ENCODE peak calls at places on chromosomes 16 and 17, in nine cellular contexts. N is NCI-H146; B is T-helper 22 cell; E is amygdala; Y is EL; X is CD4-positive, alpha-beta T cell; F is cardiac muscle cell; D is activated CD4-positive, alpha-beta memory T cell treated with anti-CD3 and anti-CD28 coated beads, Interleukin-2, amount 10 ng/mL, durations not matched to agents 7 days and 5 days; K is transverse colon. Z is an unnamed sample.

GRCh38 chr16:65773319-65773874 is 593.1 kb upstream of the CDH5 start:
- DNase-seq in N (no peak), Y (no peak), B (no peak), E (no peak), D (no peak), X (no peak), K (no peak), F (peak), Z (no peak)

GRCh38 chr17:29593546-29594440 is 861 bp downstream of the ANKRD13B start:
- DNase-seq in F (peak), X (no peak), K (peak), Y (peak), E (no peak), N (peak), B (no peak), D (no peak), Z (peak)

GRCh38 chr17:63880706-63881105 is 1.0 kb downstream of the GH2 start:
- DNase-seq in E (no peak), X (no peak), N (no peak), K (no peak), F (no peak), Y (no peak), B (no peak), D (no peak), Z (no peak)

GRCh38 chr17:34902761-34903325 is 58.4 kb downstream of the CCT6B start:
- DNase-seq in D (no peak), F (no peak), B (no peak), Y (no peak), K (no peak), X (no peak), E (no peak), N (no peak), Z (peak)

GRCh38 chr17:57260325-57261083 is 4.2 kb downstream of the MSI2 start:
- DNase-seq in D (no peak), Y (no peak), F (no peak), X (no peak), B (no peak), N (no peak), E (no peak), K (no peak), Z (peak)

GRCh38 chr16:12574721-12575120 is 229.0 kb downstream of the CPPED1 start:
- DNase-seq in N (no peak), D (no peak), K (no peak), Y (no peak), F (no peak), B (no peak), E (no peak), X (no peak), Z (no peak)

GRCh38 chr17:79714129-79714528 is 16.6 kb upstream of the ENPP7 start:
- DNase-seq in E (no peak), D (no peak), K (no peak), N (no peak), B (no peak), F (no peak), Y (no peak), X (no peak), Z (no peak)

GRCh38 chr16:24988137-24988535 is 27.0 kb downstream of the ARHGAP17 start:
- DNase-seq in N (no peak), F (no peak), B (no peak), Y (peak), X (no peak), K (no peak), E (no peak), D (no peak), Z (no peak)

GRCh38 chr17:83084621-83085056 is 5.2 kb downstream of the METRNL start:
- DNase-seq in N (no peak), X (no peak), E (no peak), B (no peak), K (peak), D (no peak), Y (no peak), F (no peak), Z (no peak)

GRCh38 chr16:15493416-15494181 is 59.2 kb downstream of the BMERB1 start:
- DNase-seq in X (no peak), F (no peak), K (no peak), B (no peak), N (no peak), D (no peak), Y (peak), E (no peak), Z (no peak)

GRCh38 chr16:50718061-50718760 is 23.7 kb upstream of the CYLD start:
- DNase-seq in B (no peak), X (no peak), E (no peak), K (no peak), F (no peak), N (no peak), D (no peak), Y (peak), Z (no peak)

GRCh38 chr17:43591750-43592562 is 45.8 kb upstream of the ETV4 start:
- DNase-seq in K (peak), Y (peak), X (no peak), E (no peak), N (peak), B (no peak), D (no peak), F (no peak), Z (no peak)

GRCh38 chr16:84726079-84726669 is 26.4 kb downstream of the USP10 start:
- DNase-seq in D (peak), F (peak), B (peak), N (peak), K (peak), Y (peak), E (peak), X (peak), Z (peak)

GRCh38 chr16:3175157-3176153 is 12.5 kb upstream of the OR1F1 start:
- DNase-seq in N (peak), X (no peak), E (no peak), K (no peak), B (no peak), F (no peak), D (no peak), Y (peak), Z (peak)

GRCh38 chr16:29645699-29646187 is 17.3 kb upstream of the SPN start:
- DNase-seq in X (no peak), B (no peak), D (no peak), N (no peak), F (no peak), K (no peak), Y (peak), E (no peak), Z (peak)

GRCh38 chr16:85245307-85246172 is 133.3 kb upstream of the CIBAR2 start:
- DNase-seq in N (peak), E (peak), D (peak), K (peak), X (peak), F (peak), B (no peak), Y (peak), Z (peak)

GRCh38 chr17:70076831-70077230 is 1.8 kb downstream of the KCNJ16 start:
- DNase-seq in F (no peak), B (no peak), K (no peak), X (no peak), D (no peak), N (no peak), E (no peak), Y (no peak), Z (peak)

GRCh38 chr16:70688266-70688742 is 2.5 kb upstream of the MTSS2 start:
- DNase-seq in F (peak), D (no peak), N (no peak), E (peak), X (no peak), K (peak), Y (peak), B (no peak), Z (no peak)

GRCh38 chr16:67207857-67208524 is 9.1 kb downstream of the ELMO3 start:
- DNase-seq in E (no peak), D (no peak), N (no peak), X (no peak), F (no peak), Y (peak), B (no peak), K (no peak), Z (no peak)

GRCh38 chr17:44767493-44767892 is 8.7 kb downstream of the ADAM11 start:
- DNase-seq in E (no peak), D (no peak), Y (no peak), N (peak), X (no peak), K (no peak), F (no peak), B (no peak), Z (peak)

GRCh38 chr16:55576369-55576768 is 9.9 kb downstream of the CAPNS2 start:
- DNase-seq in E (no peak), F (no peak), D (no peak), B (no peak), X (no peak), Y (no peak), N (no peak), K (no peak), Z (no peak)

GRCh38 chr17:76811028-76811427 is 57.2 kb upstream of the MGAT5B start:
- DNase-seq in F (no peak), X (no peak), D (no peak), K (no peak), B (no peak), N (no peak), Y (no peak), E (no peak), Z (peak)

GRCh38 chr16:689175-689897 is 862 bp downstream of the WDR24 start:
- DNase-seq in Y (no peak), D (no peak), K (no peak), E (no peak), X (no peak), N (no peak), F (no peak), B (no peak), Z (no peak)

GRCh38 chr16:89823087-89823823 is 5.0 kb upstream of the SPIRE2 start:
- DNase-seq in K (no peak), Y (no peak), D (no peak), X (no peak), E (no peak), B (no peak), N (peak), F (no peak), Z (peak)

GRCh38 chr17:29376667-29377268 is 13.4 kb upstream of the TAOK1 start:
- DNase-seq in E (peak), D (no peak), N (no peak), X (no peak), B (no peak), F (peak), K (no peak), Y (peak), Z (peak)

GRCh38 chr17:50100921-50101345 is 5.8 kb downstream of the PDK2 start:
- DNase-seq in E (no peak), B (no peak), N (no peak), F (no peak), D (no peak), Y (no peak), K (no peak), X (no peak), Z (peak)

GRCh38 chr17:73311428-73311780 is 397 bp downstream of the CDC42EP4 start:
- DNase-seq in K (no peak), F (no peak), D (peak), N (peak), Y (no peak), X (peak), B (peak), E (no peak), Z (no peak)

GRCh38 chr16:70157105-70157476 is 16.5 kb upstream of the CLEC18C start:
- DNase-seq in F (no peak), E (no peak), K (no peak), Y (no peak), X (no peak), N (no peak), D (no peak), B (no peak), Z (no peak)

GRCh38 chr17:30363715-30364202 is 15.0 kb upstream of the CPD start:
- DNase-seq in F (no peak), X (peak), Y (peak), N (no peak), K (peak), D (peak), E (no peak), B (peak), Z (peak)

GRCh38 chr17:42458497-42459255 is at the start of gene ATP6V0A1:
- DNase-seq in K (peak), B (peak), F (peak), X (peak), N (peak), D (peak), Y (peak), E (peak), Z (peak)

GRCh38 chr17:75273968-75274708 is 3.1 kb upstream of the MIF4GD start:
- DNase-seq in K (no peak), N (no peak), E (no peak), B (no peak), X (no peak), Y (peak), F (no peak), D (no peak), Z (no peak)

GRCh38 chr17:59840329-59840907 is 52.3 kb downstream of the TUBD1 start:
- DNase-seq in B (no peak), F (no peak), N (no peak), D (no peak), Y (peak), X (no peak), K (no peak), E (no peak), Z (peak)

GRCh38 chr16:46763147-46763546 is 15.0 kb upstream of the MYLK3 start:
- DNase-seq in B (no peak), N (peak), Y (no peak), E (no peak), F (peak), X (no peak), K (no peak), D (no peak), Z (peak)

GRCh38 chr17:35491417-35491816 is 42.9 kb upstream of the SLFN13 start:
- DNase-seq in E (no peak), Y (no peak), X (no peak), F (no peak), N (no peak), K (no peak), B (no peak), D (no peak), Z (no peak)

GRCh38 chr16:9854665-9855064 is 327.6 kb downstream of the GRIN2A start:
- DNase-seq in E (no peak), X (no peak), Y (peak), N (no peak), D (no peak), K (no peak), F (no peak), B (no peak), Z (no peak)